ENCODE peak calls at places on chromosomes 6 and 20, in five cellular contexts. One of them, this sample, is unnamed.

GRCh38 chr6:30719356-30719755 is 796 bp upstream of the TUBB start:
- DNase-seq in IMR-90: no peak
- DNase-seq in trophoblast cell: no peak
- DNase-seq in mesenchymal stem cell: no peak
- DNase-seq in H1: no peak
- DNase-seq in this sample: no peak

GRCh38 chr6:137657351-137657911 is 163.2 kb upstream of the OLIG3 start:
- DNase-seq in H1: no peak
- DNase-seq in IMR-90: no peak
- DNase-seq in trophoblast cell: peak
- DNase-seq in mesenchymal stem cell: no peak
- DNase-seq in this sample: no peak

GRCh38 chr20:21781446-21782075 is 76.1 kb downstream of the PAX1 start:
- DNase-seq in IMR-90: no peak
- DNase-seq in H1: no peak
- DNase-seq in mesenchymal stem cell: no peak
- DNase-seq in trophoblast cell: no peak
- DNase-seq in this sample: no peak

GRCh38 chr20:23832775-23833508 is 6.4 kb upstream of the CST2 start:
- DNase-seq in IMR-90: no peak
- DNase-seq in trophoblast cell: no peak
- DNase-seq in H1: no peak
- DNase-seq in mesenchymal stem cell: no peak
- DNase-seq in this sample: no peak

GRCh38 chr6:129251669-129252376 is 368.9 kb downstream of the LAMA2 start:
- DNase-seq in IMR-90: peak
- DNase-seq in H1: peak
- DNase-seq in trophoblast cell: peak
- DNase-seq in mesenchymal stem cell: peak
- DNase-seq in this sample: peak

GRCh38 chr6:38909020-38909730 is 139.4 kb upstream of the GLP1R start:
- DNase-seq in H1: no peak
- DNase-seq in mesenchymal stem cell: no peak
- DNase-seq in trophoblast cell: no peak
- DNase-seq in IMR-90: no peak
- DNase-seq in this sample: no peak

GRCh38 chr6:169738972-169739529 is 12.3 kb downstream of the DYNLT2 start:
- DNase-seq in mesenchymal stem cell: no peak
- DNase-seq in trophoblast cell: no peak
- DNase-seq in IMR-90: no peak
- DNase-seq in H1: no peak
- DNase-seq in this sample: no peak

GRCh38 chr6:4941782-4942672 is 61.8 kb downstream of the RPP40 start:
- DNase-seq in trophoblast cell: no peak
- DNase-seq in H1: no peak
- DNase-seq in mesenchymal stem cell: peak
- DNase-seq in IMR-90: peak
- DNase-seq in this sample: no peak

GRCh38 chr6:25419879-25420278 is 140.7 kb downstream of the CARMIL1 start:
- DNase-seq in mesenchymal stem cell: no peak
- DNase-seq in IMR-90: no peak
- DNase-seq in trophoblast cell: no peak
- DNase-seq in H1: no peak
- DNase-seq in this sample: no peak

GRCh38 chr20:24977336-24977735 is 15.2 kb downstream of the APMAP start:
- DNase-seq in IMR-90: no peak
- DNase-seq in mesenchymal stem cell: no peak
- DNase-seq in H1: no peak
- DNase-seq in trophoblast cell: no peak
- DNase-seq in this sample: no peak

GRCh38 chr6:138972226-138972665 is 15.8 kb downstream of the REPS1 start:
- DNase-seq in H1: no peak
- DNase-seq in IMR-90: peak
- DNase-seq in trophoblast cell: no peak
- DNase-seq in mesenchymal stem cell: peak
- DNase-seq in this sample: no peak

GRCh38 chr6:169725270-169726048 is 1.2 kb upstream of the PHF10 start:
- DNase-seq in trophoblast cell: peak
- DNase-seq in mesenchymal stem cell: peak
- DNase-seq in H1: peak
- DNase-seq in IMR-90: peak
- DNase-seq in this sample: peak

GRCh38 chr6:132063738-132064137 is 112.6 kb upstream of the CCN2 start:
- DNase-seq in IMR-90: peak
- DNase-seq in H1: no peak
- DNase-seq in trophoblast cell: peak
- DNase-seq in mesenchymal stem cell: peak
- DNase-seq in this sample: no peak

GRCh38 chr6:159654483-159655098 is 38.5 kb downstream of the SOD2 start:
- DNase-seq in IMR-90: peak
- DNase-seq in mesenchymal stem cell: peak
- DNase-seq in H1: no peak
- DNase-seq in trophoblast cell: no peak
- DNase-seq in this sample: peak

GRCh38 chr20:61833807-61834610 is 231.7 kb downstream of the TAF4 start:
- DNase-seq in trophoblast cell: no peak
- DNase-seq in H1: no peak
- DNase-seq in mesenchymal stem cell: no peak
- DNase-seq in IMR-90: no peak
- DNase-seq in this sample: no peak

GRCh38 chr20:64136004-64136710 is 28.1 kb upstream of the MYT1 start:
- DNase-seq in mesenchymal stem cell: no peak
- DNase-seq in H1: peak
- DNase-seq in IMR-90: no peak
- DNase-seq in trophoblast cell: no peak
- DNase-seq in this sample: no peak

GRCh38 chr6:123393333-123393732 is 243.4 kb downstream of the TRDN start:
- DNase-seq in trophoblast cell: no peak
- DNase-seq in mesenchymal stem cell: peak
- DNase-seq in IMR-90: no peak
- DNase-seq in H1: no peak
- DNase-seq in this sample: no peak

GRCh38 chr6:158467923-158468322 is 92.0 kb upstream of the TMEM181 start:
- DNase-seq in trophoblast cell: no peak
- DNase-seq in mesenchymal stem cell: no peak
- DNase-seq in IMR-90: no peak
- DNase-seq in H1: peak
- DNase-seq in this sample: no peak

GRCh38 chr6:58290177-58290576 is 972.7 kb downstream of the PRIM2 start:
- DNase-seq in IMR-90: no peak
- DNase-seq in mesenchymal stem cell: no peak
- DNase-seq in trophoblast cell: no peak
- DNase-seq in H1: no peak
- DNase-seq in this sample: no peak

GRCh38 chr6:52420668-52421358 is 671 bp downstream of the EFHC1 start:
- DNase-seq in trophoblast cell: peak
- DNase-seq in IMR-90: peak
- DNase-seq in mesenchymal stem cell: peak
- DNase-seq in H1: peak
- DNase-seq in this sample: peak

GRCh38 chr6:139888691-139889122 is 514.3 kb upstream of the CITED2 start:
- DNase-seq in H1: peak
- DNase-seq in mesenchymal stem cell: peak
- DNase-seq in trophoblast cell: no peak
- DNase-seq in IMR-90: peak
- DNase-seq in this sample: peak

DNA sequence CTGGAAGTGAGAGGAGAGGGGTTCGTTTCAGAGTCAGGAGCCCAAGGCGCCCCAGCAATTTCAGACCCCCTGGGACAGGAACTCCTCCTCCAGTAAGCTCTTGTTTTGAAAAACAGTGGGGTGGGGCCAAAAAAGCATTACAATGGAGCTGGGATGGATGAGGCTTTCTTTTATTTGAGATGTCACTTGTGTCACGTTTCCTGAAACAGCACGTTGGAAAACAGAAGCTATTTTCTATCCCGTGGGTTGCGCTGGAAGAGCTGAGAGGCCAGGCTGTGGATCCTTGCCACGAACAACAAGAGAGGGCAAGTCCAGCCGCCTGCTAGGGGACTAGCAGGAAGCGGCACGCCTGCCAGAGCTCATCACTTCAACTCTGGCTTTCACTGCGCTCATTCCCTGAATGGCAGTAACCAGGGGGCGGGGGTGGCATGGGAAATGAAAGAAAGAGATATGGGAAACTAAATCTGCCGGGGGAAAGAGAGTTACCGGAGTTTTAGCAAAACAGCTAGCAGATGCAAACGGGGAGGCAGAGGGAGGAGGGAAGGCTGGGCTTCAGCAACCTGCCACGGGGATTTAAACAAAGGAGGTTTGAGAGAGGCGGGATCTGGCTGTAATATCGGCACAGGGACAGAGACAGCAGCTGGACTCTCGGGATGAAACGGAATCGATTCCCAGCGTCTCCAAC is 34.6 kb downstream of the GCNT2 start:
- DNase-seq in trophoblast cell: no peak
- DNase-seq in mesenchymal stem cell: peak
- DNase-seq in IMR-90: peak
- DNase-seq in H1: peak
- DNase-seq in this sample: peak
- H3K4me3 ChIP-seq in trophoblast cell: peak
- H3K4me3 ChIP-seq in mesenchymal stem cell: peak
- H3K4me3 ChIP-seq in IMR-90: peak
- H3K4me3 ChIP-seq in H1: peak
- H3K4me3 ChIP-seq in this sample: peak

DNA sequence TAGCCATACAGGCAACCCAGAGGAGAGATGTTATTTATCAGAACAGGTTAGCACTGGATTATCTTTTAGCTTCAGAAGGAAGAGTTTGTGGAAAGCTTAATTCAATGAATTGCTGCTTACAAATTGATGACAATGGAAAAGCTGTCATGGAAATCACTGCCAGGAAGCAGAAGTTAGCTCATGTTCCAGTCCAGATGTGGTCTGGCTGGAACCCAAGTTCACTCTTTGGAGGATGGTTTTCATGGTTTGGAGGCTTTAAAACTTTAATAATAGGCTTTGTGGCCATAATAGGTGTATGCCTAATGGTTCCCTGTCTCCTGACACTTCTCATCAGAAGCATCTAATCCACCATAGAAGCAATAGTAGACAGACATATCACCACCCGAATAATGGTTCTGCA is 699.0 kb downstream of the PHF3 start:
- DNase-seq in mesenchymal stem cell: no peak
- DNase-seq in trophoblast cell: no peak
- DNase-seq in IMR-90: peak
- DNase-seq in H1: no peak
- DNase-seq in this sample: no peak
- H4K91ac ChIP-seq in mesenchymal stem cell: no peak
- H4K91ac ChIP-seq in trophoblast cell: peak
- H4K91ac ChIP-seq in IMR-90: no peak
- H4K91ac ChIP-seq in H1: no peak
- H4K91ac ChIP-seq in this sample: no peak

GRCh38 chr20:5590899-5591298 is 159.3 kb upstream of the SHLD1 start:
- DNase-seq in H1: no peak
- DNase-seq in mesenchymal stem cell: no peak
- DNase-seq in IMR-90: no peak
- DNase-seq in trophoblast cell: no peak
- DNase-seq in this sample: no peak
- H3K4me3 ChIP-seq in H1: no peak
- H3K4me3 ChIP-seq in mesenchymal stem cell: no peak
- H3K4me3 ChIP-seq in IMR-90: no peak
- H3K4me3 ChIP-seq in trophoblast cell: no peak
- H3K4me3 ChIP-seq in this sample: no peak

DNA sequence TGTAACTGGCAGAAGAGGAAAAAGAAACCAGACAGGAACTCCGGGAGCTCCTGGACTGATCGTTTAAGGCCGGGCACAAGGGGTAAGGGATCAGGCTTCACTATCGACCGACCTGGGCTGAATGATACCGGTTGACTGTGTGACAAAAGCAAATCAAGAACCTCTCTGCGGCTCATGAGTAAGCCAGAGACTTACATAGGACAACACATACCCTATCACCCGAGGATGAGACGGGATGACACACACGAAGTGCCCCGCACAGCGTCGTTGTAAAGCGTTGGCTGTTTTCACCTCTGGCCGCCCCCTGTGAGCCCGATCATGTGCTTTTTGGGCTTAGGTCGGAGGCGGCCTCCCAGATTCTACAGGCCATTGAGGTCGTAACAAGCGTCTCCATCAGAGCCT is 695 bp upstream of the TGIF2 start:
- DNase-seq in H1: no peak
- DNase-seq in mesenchymal stem cell: peak
- DNase-seq in IMR-90: peak
- DNase-seq in trophoblast cell: no peak
- DNase-seq in this sample: peak
- H4K91ac ChIP-seq in H1: peak
- H4K91ac ChIP-seq in mesenchymal stem cell: peak
- H4K91ac ChIP-seq in IMR-90: peak
- H4K91ac ChIP-seq in trophoblast cell: peak
- H4K91ac ChIP-seq in this sample: peak

DNA sequence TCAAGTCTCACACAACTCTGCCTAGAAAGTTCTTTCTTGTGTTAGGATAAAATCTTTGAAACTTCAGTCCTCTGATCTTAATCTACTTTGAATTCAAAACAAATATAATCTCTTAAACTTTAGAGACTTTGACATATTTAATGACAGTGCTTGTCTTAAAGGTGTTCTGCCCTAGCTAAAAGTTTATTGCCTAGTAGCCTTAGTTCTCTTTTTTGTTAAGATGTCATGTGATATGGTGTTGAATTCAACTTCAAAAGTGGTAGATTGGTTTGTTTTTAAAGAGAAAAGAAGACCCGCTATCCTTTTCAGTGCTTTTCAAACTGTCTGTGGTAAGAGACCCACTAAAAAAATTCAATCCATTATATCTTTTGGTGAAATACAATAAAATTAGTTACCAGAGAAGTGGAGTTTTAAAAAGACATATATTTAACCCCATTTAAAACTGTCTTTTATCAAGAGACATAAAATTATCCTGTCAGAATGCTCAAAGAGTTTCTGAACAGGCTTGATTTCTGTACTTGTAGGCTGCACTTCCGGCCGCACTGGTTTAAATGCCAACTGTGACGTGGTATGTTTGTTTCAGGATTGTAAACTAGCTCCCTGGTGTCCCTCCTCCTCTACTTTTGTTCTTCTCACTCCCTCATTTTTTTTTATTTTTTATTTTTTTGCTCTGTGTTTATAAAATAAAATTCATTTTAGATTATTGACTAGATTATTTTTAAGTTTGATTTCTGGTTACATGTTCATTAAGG is 76.5 kb downstream of the QKI start:
- DNase-seq in H1: no peak
- DNase-seq in IMR-90: peak
- DNase-seq in mesenchymal stem cell: peak
- DNase-seq in trophoblast cell: peak
- DNase-seq in this sample: no peak
- H3K4me3 ChIP-seq in H1: no peak
- H3K4me3 ChIP-seq in IMR-90: no peak
- H3K4me3 ChIP-seq in mesenchymal stem cell: no peak
- H3K4me3 ChIP-seq in trophoblast cell: no peak
- H3K4me3 ChIP-seq in this sample: no peak